ENCODE peak calls at places on chromosome 9, in five cellular contexts. K is K562, Q is upper lobe of right lung, E is COLO829, N is KBM-7. V is an unnamed sample.
A peak's percentile ranks its signal among the peaks of the same experiment; 100 is the strongest.

GRCh38 chr9:100098241-100098886 is 436 bp downstream of the ERP44 start:
- DNase-seq in K (peak; percentile 66), Q (peak; percentile 79), E (peak; percentile 40), N (peak; percentile 68), V (no peak)

GRCh38 chr9:112887377-112887776 is 3.3 kb downstream of the SLC46A2 start:
- DNase-seq in K (peak; percentile 60), Q (no peak), E (no peak), N (peak; percentile 75), V (peak; percentile 78)

GRCh38 chr9:113403651-113404050 is 2.6 kb upstream of the ALAD start:
- DNase-seq in K (no peak), Q (no peak), E (no peak), N (peak; percentile 32), V (peak; percentile 93)

GRCh38 chr9:98707158-98708102 is 1.3 kb downstream of the GABBR2 start:
- DNase-seq in K (peak; percentile 83), Q (peak; percentile 70), E (peak; percentile 15), N (peak; percentile 58), V (no peak)

GRCh38 chr9:126453156-126453963 is 126.7 kb downstream of the MVB12B start:
- DNase-seq in K (no peak), Q (no peak), E (no peak), N (no peak), V (no peak)

GRCh38 chr9:81621785-81622243 is 67.5 kb downstream of the TLE1 start:
- DNase-seq in K (no peak), Q (no peak), E (peak; percentile 51), N (no peak), V (no peak)

GRCh38 chr9:76987594-76988200 is 31.8 kb upstream of the FOXB2 start:
- DNase-seq in K (peak; percentile 24), Q (no peak), E (peak; percentile 65), N (peak; percentile 29), V (peak; percentile 44)

GRCh38 chr9:121577201-121577600 is 74.2 kb upstream of the DAB2IP start:
- DNase-seq in K (no peak), Q (no peak), E (no peak), N (no peak), V (no peak)

GRCh38 chr9:130636648-130637020 is 27.8 kb upstream of the PRDM12 start:
- DNase-seq in K (no peak), Q (peak; percentile 53), E (no peak), N (no peak), V (no peak)

GRCh38 chr9:95511952-95512750 is 4.6 kb downstream of the PTCH1 start:
- DNase-seq in K (peak; percentile 66), Q (no peak), E (no peak), N (no peak), V (no peak)

GRCh38 chr9:91188719-91189590 is 172.8 kb downstream of the AUH start:
- DNase-seq in K (no peak), Q (no peak), E (no peak), N (no peak), V (no peak)

V was measured in AML-193.